ENCODE peak calls at places on chromosome 15, in four cellular contexts. F, S, N and R are unnamed samples.

GRCh38 chr15:32674681-32675080 is 33.2 kb downstream of the SCG5 start:
- DNase-seq in F (no peak), S (no peak), N (no peak), R (no peak)

GRCh38 chr15:69554321-69554961 is 101.8 kb downstream of the RPLP1 start:
- DNase-seq in F (no peak), S (no peak), N (no peak), R (no peak)

GRCh38 chr15:49675051-49675450 is 54.2 kb downstream of the DTWD1 start:
- DNase-seq in F (no peak), S (no peak), N (no peak), R (no peak)

GRCh38 chr15:70206668-70207067 is 109.0 kb upstream of the TLE3 start:
- DNase-seq in F (no peak), S (no peak), N (no peak), R (no peak)

GRCh38 chr15:44716983-44717602 is 5.8 kb downstream of the B2M start:
- DNase-seq in F (no peak), S (no peak), N (no peak), R (no peak)

GRCh38 chr15:28002136-28002861 is 96.8 kb downstream of the OCA2 start:
- DNase-seq in F (no peak), S (no peak), N (no peak), R (no peak)

GRCh38 chr15:74392402-74392876 is 25.0 kb upstream of the CYP11A1 start:
- DNase-seq in F (no peak), S (no peak), N (no peak), R (no peak)

GRCh38 chr15:89307791-89308190 is 26.8 kb downstream of the POLG start:
- DNase-seq in F (no peak), S (no peak), N (no peak), R (no peak)

GRCh38 chr15:90540768-90541167 is 11.0 kb downstream of the CRTC3 start:
- DNase-seq in F (no peak), S (no peak), N (no peak), R (no peak)

GRCh38 chr15:39592500-39592899 is 11.6 kb downstream of the THBS1 start:
- DNase-seq in F (no peak), S (no peak), N (no peak), R (no peak)

GRCh38 chr15:70014311-70014707 is 83.4 kb downstream of the TLE3 start:
- DNase-seq in F (no peak), S (no peak), N (no peak), R (no peak)

GRCh38 chr15:22231603-22232002 is 151.3 kb downstream of the OR4M2 start:
- DNase-seq in F (no peak), S (no peak), N (no peak), R (no peak)

GRCh38 chr15:66720206-66721010 is 18.4 kb downstream of the SMAD6 start:
- DNase-seq in F (no peak), S (no peak), N (peak), R (no peak)

GRCh38 chr15:47331796-47332480 is 385.4 kb upstream of the SEMA6D start:
- DNase-seq in F (peak), S (peak), N (no peak), R (no peak)

GRCh38 chr15:51706931-51707608 is 25.8 kb downstream of the SCG3 start:
- DNase-seq in F (no peak), S (no peak), N (no peak), R (no peak)

GRCh38 chr15:63523306-63523990 is 19.1 kb downstream of the USP3 start:
- DNase-seq in F (no peak), S (no peak), N (no peak), R (no peak)

GRCh38 chr15:83734487-83734886 is 80.6 kb downstream of the ADAMTSL3 start:
- DNase-seq in F (peak), S (no peak), N (no peak), R (no peak)

GRCh38 chr15:39692464-39693327 is 89.9 kb downstream of the FSIP1 start:
- DNase-seq in F (no peak), S (no peak), N (no peak), R (no peak)

GRCh38 chr15:77834276-77834990 is 201.7 kb upstream of the LINGO1 start:
- DNase-seq in F (no peak), S (no peak), N (no peak), R (no peak)

GRCh38 chr15:72197460-72198409 is at the start of gene GRAMD2A:
- DNase-seq in F (peak), S (no peak), N (no peak), R (no peak)

GRCh38 chr15:81749667-81750360 is 296.0 kb downstream of the MEX3B start:
- DNase-seq in F (no peak), S (no peak), N (no peak), R (peak)

GRCh38 chr15:69145694-69146492 is 14.5 kb upstream of the GLCE start:
- DNase-seq in F (peak), S (no peak), N (no peak), R (no peak)

GRCh38 chr15:65194826-65195541 is 9.8 kb upstream of the CLPX start:
- DNase-seq in F (no peak), S (no peak), N (peak), R (no peak)

GRCh38 chr15:100123611-100124010 is 218.2 kb downstream of the ADAMTS17 start:
- DNase-seq in F (no peak), S (no peak), N (no peak), R (no peak)

GRCh38 chr15:57703387-57703786 is 3.1 kb upstream of the POLR2M start:
- DNase-seq in F (no peak), S (no peak), N (no peak), R (no peak)

GRCh38 chr15:24039683-24040082 is 352.6 kb upstream of the NDN start:
- DNase-seq in F (peak), S (no peak), N (no peak), R (no peak)

GRCh38 chr15:80710635-80711553 is 15.8 kb downstream of the ABHD17C start:
- DNase-seq in F (no peak), S (no peak), N (no peak), R (no peak)

GRCh38 chr15:78244101-78244500 is 9.7 kb upstream of the ACSBG1 start:
- DNase-seq in F (no peak), S (no peak), N (no peak), R (no peak)

GRCh38 chr15:67086650-67086941 is 21.2 kb downstream of the SMAD3 start:
- DNase-seq in F (no peak), S (no peak), N (no peak), R (no peak)

GRCh38 chr15:58185439-58185838 is 47.3 kb downstream of the AQP9 start:
- DNase-seq in F (no peak), S (no peak), N (no peak), R (no peak)

GRCh38 chr15:101635944-101636727 is 16.0 kb downstream of the TM2D3 start:
- DNase-seq in F (no peak), S (no peak), N (no peak), R (no peak)

GRCh38 chr15:62975515-62975914 is 67.0 kb upstream of the TPM1 start:
- DNase-seq in F (peak), S (no peak), N (no peak), R (no peak)

GRCh38 chr15:95988574-95988887 is 342.0 kb upstream of the NR2F2 start:
- DNase-seq in F (peak), S (peak), N (no peak), R (no peak)

GRCh38 chr15:99983894-99984293 is 250.7 kb upstream of the LYSMD4 start:
- DNase-seq in F (peak), S (no peak), N (no peak), R (no peak)

GRCh38 chr15:50219820-50220219 is 37.8 kb downstream of the SLC27A2 start:
- DNase-seq in F (no peak), S (no peak), N (no peak), R (no peak)

GRCh38 chr15:48963524-48964113 is at the start of gene SHC4:
- DNase-seq in F (peak), S (peak), N (peak), R (peak)

GRCh38 chr15:55343168-55343567 is 24.1 kb downstream of the PIGB start:
- DNase-seq in F (no peak), S (no peak), N (no peak), R (no peak)